ENCODE peak calls at places on chromosomes 1 and 21, in five cellular contexts. One of them, this sample, is unnamed.

GRCh38 chr21:33966324-33966949 is 50.8 kb upstream of the ATP5PO start:
- DNase-seq in neural progenitor cell: no peak
- DNase-seq in fibroblast of villous mesenchyme: no peak
- DNase-seq in colonic mucosa: no peak
- DNase-seq in right atrium auricular region: no peak
- DNase-seq in this sample: no peak

GRCh38 chr1:162856260-162856659 is 4.7 kb downstream of the CCDC190 start:
- DNase-seq in neural progenitor cell: no peak
- DNase-seq in right atrium auricular region: no peak
- DNase-seq in colonic mucosa: no peak
- DNase-seq in fibroblast of villous mesenchyme: peak; percentile 76
- DNase-seq in this sample: no peak

GRCh38 chr1:2451744-2452582 is 24.1 kb upstream of the PLCH2 start:
- DNase-seq in neural progenitor cell: no peak
- DNase-seq in right atrium auricular region: no peak
- DNase-seq in colonic mucosa: no peak
- DNase-seq in fibroblast of villous mesenchyme: peak; percentile 24
- DNase-seq in this sample: peak; percentile 14

GRCh38 chr1:162538815-162539431 is 22.6 kb upstream of the UAP1 start:
- DNase-seq in neural progenitor cell: no peak
- DNase-seq in colonic mucosa: no peak
- DNase-seq in right atrium auricular region: no peak
- DNase-seq in fibroblast of villous mesenchyme: peak; percentile 73
- DNase-seq in this sample: peak; percentile 21

GRCh38 chr1:14888374-14888773 is 265.2 kb upstream of the TMEM51 start:
- DNase-seq in right atrium auricular region: no peak
- DNase-seq in colonic mucosa: no peak
- DNase-seq in neural progenitor cell: no peak
- DNase-seq in fibroblast of villous mesenchyme: no peak
- DNase-seq in this sample: no peak

GRCh38 chr1:223738465-223739365 is 26.4 kb downstream of the CAPN2 start:
- DNase-seq in right atrium auricular region: no peak
- DNase-seq in fibroblast of villous mesenchyme: peak; percentile 64
- DNase-seq in colonic mucosa: peak; percentile 76
- DNase-seq in neural progenitor cell: no peak
- DNase-seq in this sample: no peak

GRCh38 chr21:16519656-16520055 is 789.9 kb downstream of the USP25 start:
- DNase-seq in right atrium auricular region: no peak
- DNase-seq in colonic mucosa: no peak
- DNase-seq in fibroblast of villous mesenchyme: no peak
- DNase-seq in neural progenitor cell: no peak
- DNase-seq in this sample: no peak

GRCh38 chr21:37753122-37753599 is 163.1 kb downstream of the KCNJ6 start:
- DNase-seq in colonic mucosa: no peak
- DNase-seq in fibroblast of villous mesenchyme: peak; percentile 47
- DNase-seq in right atrium auricular region: no peak
- DNase-seq in neural progenitor cell: no peak
- DNase-seq in this sample: no peak

GRCh38 chr1:104921552-104921951 is 1171.9 kb downstream of the AMY1C start:
- DNase-seq in neural progenitor cell: no peak
- DNase-seq in fibroblast of villous mesenchyme: peak; percentile 0
- DNase-seq in right atrium auricular region: no peak
- DNase-seq in colonic mucosa: no peak
- DNase-seq in this sample: no peak

GRCh38 chr21:45579383-45580180 is 37.3 kb upstream of the SLC19A1 start:
- DNase-seq in fibroblast of villous mesenchyme: no peak
- DNase-seq in right atrium auricular region: no peak
- DNase-seq in neural progenitor cell: no peak
- DNase-seq in colonic mucosa: peak; percentile 8
- DNase-seq in this sample: no peak

GRCh38 chr1:151944110-151944858 is 35.0 kb upstream of the THEM4 start:
- DNase-seq in neural progenitor cell: no peak
- DNase-seq in fibroblast of villous mesenchyme: no peak
- DNase-seq in right atrium auricular region: peak; percentile 76
- DNase-seq in colonic mucosa: no peak
- DNase-seq in this sample: no peak

GRCh38 chr1:8880068-8880676 is 1.7 kb upstream of the ENO1 start:
- DNase-seq in right atrium auricular region: peak; percentile 88
- DNase-seq in fibroblast of villous mesenchyme: peak; percentile 96
- DNase-seq in colonic mucosa: peak; percentile 74
- DNase-seq in neural progenitor cell: no peak
- DNase-seq in this sample: peak; percentile 76

GRCh38 chr1:2378956-2379732 is 12.2 kb downstream of the MORN1 start:
- DNase-seq in right atrium auricular region: no peak
- DNase-seq in neural progenitor cell: no peak
- DNase-seq in colonic mucosa: no peak
- DNase-seq in fibroblast of villous mesenchyme: no peak
- DNase-seq in this sample: no peak

GRCh38 chr1:174974711-174975111 is 25.0 kb upstream of the CACYBP start:
- DNase-seq in right atrium auricular region: no peak
- DNase-seq in fibroblast of villous mesenchyme: no peak
- DNase-seq in neural progenitor cell: no peak
- DNase-seq in colonic mucosa: no peak
- DNase-seq in this sample: no peak

GRCh38 chr21:44648557-44649311 is 2.5 kb downstream of the KRTAP10-11 start:
- DNase-seq in right atrium auricular region: peak; percentile 23
- DNase-seq in colonic mucosa: no peak
- DNase-seq in neural progenitor cell: no peak
- DNase-seq in fibroblast of villous mesenchyme: no peak
- DNase-seq in this sample: no peak

GRCh38 chr1:89989791-89990190 is 5.1 kb upstream of the ZNF326 start:
- DNase-seq in neural progenitor cell: no peak
- DNase-seq in right atrium auricular region: no peak
- DNase-seq in colonic mucosa: peak; percentile 81
- DNase-seq in fibroblast of villous mesenchyme: no peak
- DNase-seq in this sample: no peak

GRCh38 chr1:37919277-37919676 is 27.6 kb downstream of the INPP5B start:
- DNase-seq in colonic mucosa: no peak
- DNase-seq in neural progenitor cell: peak; percentile 46
- DNase-seq in right atrium auricular region: no peak
- DNase-seq in fibroblast of villous mesenchyme: peak; percentile 13
- DNase-seq in this sample: peak; percentile 42

GRCh38 chr1:243712890-243713425 is 137.1 kb downstream of the AKT3 start:
- DNase-seq in right atrium auricular region: no peak
- DNase-seq in fibroblast of villous mesenchyme: peak; percentile 8
- DNase-seq in neural progenitor cell: no peak
- DNase-seq in colonic mucosa: no peak
- DNase-seq in this sample: no peak

GRCh38 chr1:240474133-240474614 is 137.8 kb downstream of the GREM2 start:
- DNase-seq in right atrium auricular region: no peak
- DNase-seq in fibroblast of villous mesenchyme: peak; percentile 76
- DNase-seq in colonic mucosa: no peak
- DNase-seq in neural progenitor cell: no peak
- DNase-seq in this sample: no peak

GRCh38 chr1:174964261-174964984 is 35.3 kb upstream of the CACYBP start:
- DNase-seq in neural progenitor cell: no peak
- DNase-seq in fibroblast of villous mesenchyme: peak; percentile 40
- DNase-seq in colonic mucosa: peak; percentile 33
- DNase-seq in right atrium auricular region: no peak
- DNase-seq in this sample: peak; percentile 34

GRCh38 chr21:45001134-45002095 is 61.6 kb downstream of the SLX9 start:
- DNase-seq in colonic mucosa: no peak
- DNase-seq in neural progenitor cell: no peak
- DNase-seq in fibroblast of villous mesenchyme: peak; percentile 48
- DNase-seq in right atrium auricular region: no peak
- DNase-seq in this sample: no peak

GRCh38 chr1:207050768-207051614 is at the start of gene YOD1:
- DNase-seq in colonic mucosa: peak; percentile 93
- DNase-seq in right atrium auricular region: peak; percentile 92
- DNase-seq in fibroblast of villous mesenchyme: peak; percentile 90
- DNase-seq in neural progenitor cell: peak; percentile 95
- DNase-seq in this sample: peak; percentile 96

GRCh38 chr1:225617956-225618355 is 35.0 kb downstream of the ENAH start:
- DNase-seq in fibroblast of villous mesenchyme: no peak
- DNase-seq in neural progenitor cell: no peak
- DNase-seq in right atrium auricular region: no peak
- DNase-seq in colonic mucosa: no peak
- DNase-seq in this sample: no peak

DNA sequence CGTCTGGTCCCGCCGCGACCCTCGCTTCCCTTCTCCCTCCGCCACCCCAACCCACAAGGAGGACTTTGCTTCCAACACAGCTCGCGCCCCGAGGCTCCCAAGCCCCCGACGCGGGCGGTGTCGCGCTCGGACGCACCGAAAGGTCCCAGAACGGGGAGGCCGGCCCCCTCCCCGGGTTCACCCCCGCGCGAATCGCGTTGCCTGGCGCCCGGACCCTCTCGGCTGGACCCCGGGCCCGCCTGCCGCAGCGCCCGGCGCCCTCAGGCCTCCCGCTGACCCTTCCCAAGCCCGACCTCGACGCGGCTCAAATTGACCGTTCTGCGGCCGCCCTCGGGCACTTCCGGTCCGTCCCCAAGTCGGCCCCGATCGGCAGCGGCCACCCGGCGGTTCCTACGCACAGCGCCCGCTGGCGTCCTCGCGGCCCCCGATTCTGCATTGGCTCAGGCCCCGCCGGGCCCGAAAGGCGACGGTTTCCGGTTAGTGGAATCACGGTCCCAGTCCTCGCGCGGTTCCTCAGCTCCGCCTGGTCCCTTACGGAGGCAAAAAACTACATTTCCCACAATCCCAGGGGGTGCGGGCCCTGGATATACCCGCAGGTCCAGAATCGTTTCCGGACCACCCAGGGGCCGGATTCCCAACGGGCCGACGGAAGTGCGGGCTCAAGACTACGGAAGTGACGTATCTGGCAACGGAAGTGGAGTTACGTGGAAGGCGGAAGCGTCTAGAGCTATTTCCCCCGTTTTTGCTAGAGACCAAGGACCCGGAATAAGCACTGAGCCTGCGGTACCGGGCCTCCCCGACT is at the start of gene AURKAIP1:
- DNase-seq in right atrium auricular region: peak; percentile 99
- DNase-seq in neural progenitor cell: peak; percentile 100
- DNase-seq in colonic mucosa: peak; percentile 98
- DNase-seq in fibroblast of villous mesenchyme: peak; percentile 100
- DNase-seq in this sample: peak; percentile 99
- TF ChIP-seq CTCF in right atrium auricular region: peak; percentile 42
- TF ChIP-seq CTCF in neural progenitor cell: peak; percentile 43
- TF ChIP-seq CTCF in colonic mucosa: no peak
- TF ChIP-seq CTCF in fibroblast of villous mesenchyme: peak; percentile 21
- TF ChIP-seq CTCF in this sample: no peak

GRCh38 chr21:41932191-41932575 is 21.6 kb downstream of the C2CD2 start:
- DNase-seq in neural progenitor cell: no peak
- DNase-seq in fibroblast of villous mesenchyme: peak; percentile 82
- DNase-seq in colonic mucosa: no peak
- DNase-seq in right atrium auricular region: peak; percentile 71
- DNase-seq in this sample: no peak
- TF ChIP-seq CTCF in neural progenitor cell: no peak
- TF ChIP-seq CTCF in fibroblast of villous mesenchyme: peak; percentile 26
- TF ChIP-seq CTCF in colonic mucosa: no peak
- TF ChIP-seq CTCF in right atrium auricular region: no peak
- TF ChIP-seq CTCF in this sample: no peak

DNA sequence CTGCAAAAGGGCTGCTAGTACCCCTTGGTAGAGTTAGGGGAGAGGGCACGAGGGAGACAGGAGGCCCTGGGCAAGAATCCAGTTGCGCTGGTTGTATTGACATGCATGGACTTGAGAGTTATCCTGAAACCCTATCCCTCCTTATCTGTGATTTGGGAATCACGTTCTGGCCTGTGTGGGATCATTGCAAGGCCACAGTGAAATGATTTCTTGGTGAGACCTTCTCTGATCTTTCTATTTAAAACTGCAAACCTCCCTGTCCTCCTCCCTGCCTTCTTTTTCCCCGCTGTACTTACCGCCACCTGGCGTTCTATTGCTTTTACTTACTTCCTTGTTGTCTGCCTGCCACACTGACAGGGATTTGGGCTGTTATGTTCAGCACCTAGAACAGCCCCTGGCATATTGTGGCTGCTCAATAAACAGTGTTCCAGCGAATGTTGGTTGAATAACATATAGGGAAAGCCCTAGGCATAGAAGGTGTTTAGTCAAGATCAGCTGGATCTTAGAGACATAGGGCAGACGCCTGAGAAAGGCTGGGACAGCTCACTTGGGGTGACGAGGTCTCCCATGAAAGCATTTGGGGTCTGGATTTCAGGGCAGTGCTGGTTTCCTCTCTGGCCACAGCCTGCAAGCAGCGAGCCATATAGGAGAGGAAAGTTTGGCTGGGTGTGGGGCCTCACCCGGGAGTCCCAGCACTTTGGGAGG is 25.6 kb downstream of the ALPL start:
- DNase-seq in fibroblast of villous mesenchyme: peak; percentile 68
- DNase-seq in colonic mucosa: peak; percentile 70
- DNase-seq in right atrium auricular region: no peak
- DNase-seq in neural progenitor cell: peak; percentile 77
- DNase-seq in this sample: peak; percentile 42
- TF ChIP-seq CTCF in fibroblast of villous mesenchyme: peak; percentile 62
- TF ChIP-seq CTCF in colonic mucosa: peak; percentile 35
- TF ChIP-seq CTCF in right atrium auricular region: peak; percentile 61
- TF ChIP-seq CTCF in neural progenitor cell: peak; percentile 70
- TF ChIP-seq CTCF in this sample: no peak

GRCh38 chr1:143611159-143611558 is 360.6 kb downstream of the FAM72C start:
- DNase-seq in right atrium auricular region: no peak
- DNase-seq in colonic mucosa: no peak
- DNase-seq in neural progenitor cell: no peak
- DNase-seq in fibroblast of villous mesenchyme: peak; percentile 1
- DNase-seq in this sample: peak; percentile 13
- TF ChIP-seq CTCF in right atrium auricular region: no peak
- TF ChIP-seq CTCF in colonic mucosa: no peak
- TF ChIP-seq CTCF in neural progenitor cell: no peak
- TF ChIP-seq CTCF in fibroblast of villous mesenchyme: peak; percentile 26
- TF ChIP-seq CTCF in this sample: no peak

GRCh38 chr1:191685669-191686068 is 472.6 kb upstream of the RGS18 start:
- DNase-seq in right atrium auricular region: no peak
- DNase-seq in neural progenitor cell: no peak
- DNase-seq in colonic mucosa: no peak
- DNase-seq in fibroblast of villous mesenchyme: no peak
- DNase-seq in this sample: no peak
- TF ChIP-seq CTCF in right atrium auricular region: no peak
- TF ChIP-seq CTCF in neural progenitor cell: no peak
- TF ChIP-seq CTCF in colonic mucosa: no peak
- TF ChIP-seq CTCF in fibroblast of villous mesenchyme: no peak
- TF ChIP-seq CTCF in this sample: no peak

DNA sequence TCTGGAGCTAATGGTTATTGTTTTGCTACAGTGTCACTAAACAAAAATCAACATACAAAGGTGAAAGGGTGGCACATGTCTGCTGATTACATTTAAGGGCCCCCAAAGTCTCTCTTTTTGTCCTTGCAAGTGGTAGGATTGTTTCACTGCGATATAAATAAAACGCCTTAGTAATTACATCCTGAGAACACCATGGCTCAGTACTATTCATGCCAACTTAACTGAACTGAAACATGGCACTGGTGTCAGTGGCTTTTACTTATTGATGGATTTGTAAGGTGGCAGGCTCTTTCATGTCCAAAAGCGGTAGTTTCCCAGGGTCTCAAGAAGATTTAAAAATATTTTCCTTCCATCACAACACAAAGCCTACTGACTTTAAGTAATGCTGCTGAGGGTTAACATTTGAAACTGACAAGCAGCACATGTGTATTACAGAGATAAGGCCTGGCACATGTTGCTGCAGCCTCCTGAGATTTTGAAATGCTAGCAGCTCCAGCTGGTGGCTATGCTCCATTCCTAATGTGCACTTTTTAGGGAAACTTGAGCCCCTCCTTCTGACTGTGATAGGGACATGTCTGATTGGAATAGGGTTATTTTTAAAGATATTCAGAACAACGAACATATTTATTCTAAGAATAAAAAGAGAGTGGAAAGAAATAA is 86.8 kb downstream of the ATP1B1 start:
- DNase-seq in neural progenitor cell: no peak
- DNase-seq in fibroblast of villous mesenchyme: peak; percentile 63
- DNase-seq in right atrium auricular region: no peak
- DNase-seq in colonic mucosa: no peak
- DNase-seq in this sample: no peak
- TF ChIP-seq CTCF in neural progenitor cell: no peak
- TF ChIP-seq CTCF in fibroblast of villous mesenchyme: no peak
- TF ChIP-seq CTCF in right atrium auricular region: peak; percentile 60
- TF ChIP-seq CTCF in colonic mucosa: no peak
- TF ChIP-seq CTCF in this sample: no peak

This sample was measured in activated CD8-positive, alpha-beta T cell treated with anti-CD3 and anti-CD28 coated beads for 36 hours.